ENCODE peak calls at places on chromosomes 11 and 22, in four cellular contexts. Y is HepG2, F is nephron progenitor cell, G is tibial artery. C is an unnamed sample.
A peak's percentile ranks its signal among the peaks of the same experiment; 100 is the strongest.

GRCh38 chr11:18105086-18105801 is 638 bp downstream of the SAAL1 start:
- DNase-seq in Y (no peak), F (no peak), G (no peak), C (no peak)

GRCh38 chr11:44899959-44900358 is 50.7 kb downstream of the TP53I11 start:
- DNase-seq in Y (peak; percentile 5), F (peak; percentile 41), G (no peak), C (peak; percentile 45)

GRCh38 chr11:2564588-2565440 is 120.0 kb downstream of the KCNQ1 start:
- DNase-seq in Y (no peak), F (no peak), G (peak; percentile 39), C (no peak)

GRCh38 chr11:69841859-69842698 is 22.9 kb upstream of the FGF3 start:
- DNase-seq in Y (no peak), F (no peak), G (no peak), C (no peak)

GRCh38 chr11:114399490-114399889 is 821 bp downstream of the C11orf71 start:
- DNase-seq in Y (peak; percentile 8), F (no peak), G (no peak), C (no peak)

GRCh38 chr11:128361451-128362020 is 225.8 kb downstream of the ETS1 start:
- DNase-seq in Y (no peak), F (no peak), G (no peak), C (peak; percentile 66)

GRCh38 chr22:23238707-23239106 is 58.4 kb downstream of the BCR start:
- DNase-seq in Y (no peak), F (no peak), G (no peak), C (no peak)

GRCh38 chr22:35352214-35353111 is 28.4 kb upstream of the HMOX1 start:
- DNase-seq in Y (peak; percentile 45), F (peak; percentile 39), G (peak; percentile 84), C (no peak)